ENCODE peak calls at places on chromosome 7, in four cellular contexts. L, K, U and Q are unnamed samples. For H3K27me3, the result is how much of the 10 kb centered on the place peaks cover.

GRCh38 chr7:142714375-142714774 is 34.9 kb upstream of the PRSS1 start:
- DNase-seq in L (no peak), K (no peak), U (no peak), Q (no peak)

GRCh38 chr7:3162286-3162685 is 118.6 kb upstream of the CARD11 start:
- DNase-seq in L (no peak), K (no peak), U (no peak), Q (no peak)

GRCh38 chr7:43669286-43670081 is 59.8 kb downstream of the COA1 start:
- DNase-seq in L (no peak), K (no peak), U (no peak), Q (no peak)

GRCh38 chr7:131455546-131455945 is 100.9 kb downstream of the PODXL start:
- DNase-seq in L (no peak), K (no peak), U (no peak), Q (no peak)

GRCh38 chr7:43700059-43700501 is 29.2 kb downstream of the COA1 start:
- DNase-seq in L (no peak), K (no peak), U (no peak), Q (no peak)

GRCh38 chr7:85749715-85750453 is 563.0 kb upstream of the SEMA3D start:
- DNase-seq in L (no peak), K (no peak), U (no peak), Q (no peak)

GRCh38 chr7:127652333-127653248 is 597 bp downstream of the SND1 start:
- DNase-seq in L (no peak), K (no peak), U (no peak), Q (no peak)

GRCh38 chr7:50209461-50210161 is 94.9 kb upstream of the IKZF1 start:
- DNase-seq in L (no peak), K (no peak), U (no peak), Q (no peak)

GRCh38 chr7:135320277-135320676 is 86.6 kb downstream of the STRA8 start:
- DNase-seq in L (peak), K (peak), U (peak), Q (peak)

GRCh38 chr7:96303105-96303685 is 18.7 kb downstream of the SLC25A13 start:
- DNase-seq in L (no peak), K (no peak), U (no peak), Q (peak)

GRCh38 chr7:50557114-50557513 is 8.1 kb downstream of the DDC start:
- DNase-seq in L (no peak), K (no peak), U (no peak), Q (no peak)

GRCh38 chr7:16851829-16852228 is 30.0 kb downstream of the AGR3 start:
- DNase-seq in L (no peak), K (no peak), U (no peak), Q (no peak)

GRCh38 chr7:80284848-80285247 is 150.2 kb downstream of the GNAI1 start:
- DNase-seq in L (no peak), K (no peak), U (no peak), Q (no peak)

GRCh38 chr7:48875300-48875916 is 48.9 kb upstream of the CDC14C start:
- DNase-seq in L (no peak), K (peak), U (no peak), Q (peak)

GRCh38 chr7:123637203-123637602 is 18.5 kb upstream of the LMOD2 start:
- DNase-seq in L (no peak), K (no peak), U (no peak), Q (no peak)

GRCh38 chr7:110514973-110515372 is 576.0 kb upstream of the LRRN3 start:
- DNase-seq in L (no peak), K (no peak), U (no peak), Q (no peak)

GRCh38 chr7:130940907-130941306 is 206.9 kb upstream of the KLF14 start:
- DNase-seq in L (no peak), K (no peak), U (no peak), Q (no peak)

GRCh38 chr7:78195281-78195680 is 396.7 kb downstream of the PHTF2 start:
- DNase-seq in L (no peak), K (no peak), U (no peak), Q (no peak)

GRCh38 chr7:28587211-28587610 is 174.9 kb downstream of the CREB5 start:
- DNase-seq in L (no peak), K (no peak), U (no peak), Q (peak)

DNA sequence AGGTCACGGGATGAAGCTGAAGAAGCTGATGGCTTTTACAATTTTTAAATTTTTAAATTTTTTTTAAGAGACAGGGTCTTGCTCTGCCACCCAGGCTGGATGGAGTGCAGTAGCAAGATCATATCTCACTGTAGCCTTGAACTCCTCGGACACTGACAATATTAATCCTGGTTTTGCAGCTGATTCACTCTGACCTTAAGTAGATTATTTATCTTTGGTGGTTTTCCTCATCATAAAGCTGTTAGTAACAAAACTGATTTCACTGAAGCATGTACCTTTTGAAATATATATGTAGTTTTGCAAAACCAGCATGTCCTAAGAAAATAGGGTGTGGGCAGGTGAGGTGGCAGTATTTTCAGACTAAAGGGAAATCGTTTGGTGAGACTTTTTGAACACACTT is 56.0 kb downstream of the DYNC2I1 start:
- DNase-seq in L (no peak), K (no peak), U (no peak), Q (no peak)
- TF ChIP-seq CTCF in L (no peak), K (no peak), U (no peak), Q (no peak)

DNA sequence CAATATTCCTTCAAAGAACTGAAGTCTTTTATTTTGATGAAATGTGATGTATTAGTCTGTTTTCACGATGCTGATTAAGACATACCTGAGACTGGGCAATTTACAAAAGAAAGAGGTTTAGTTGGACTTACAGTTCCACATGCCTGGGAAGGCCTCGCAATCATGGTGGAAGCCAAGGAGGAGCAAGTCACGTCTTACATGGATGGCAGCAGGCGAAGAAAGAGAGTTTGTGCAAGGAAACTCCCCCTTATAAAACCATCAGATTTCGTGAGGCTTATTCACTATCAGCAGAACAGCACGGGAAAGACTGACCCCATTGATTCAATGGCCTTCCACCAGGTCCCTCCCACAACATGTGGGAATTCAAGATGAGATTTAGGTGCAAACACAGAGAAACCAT is 750.3 kb upstream of the KCND2 start:
- DNase-seq in L (no peak), K (no peak), U (no peak), Q (no peak)
- H3K27me3 ChIP-seq in L (under half), K (under half), U (under half), Q (under half)

GRCh38 chr7:149497467-149498261 is at the start of gene ZNF746:
- DNase-seq in L (peak), K (peak), U (peak), Q (peak)
- H3K27ac ChIP-seq in L (peak), K (peak), U (peak), Q (peak)

GRCh38 chr7:82017334-82017943 is 247.6 kb upstream of the HGF start:
- DNase-seq in L (no peak), K (no peak), U (no peak), Q (no peak)
- TF ChIP-seq CTCF in L (peak), K (peak), U (peak), Q (no peak)

DNA sequence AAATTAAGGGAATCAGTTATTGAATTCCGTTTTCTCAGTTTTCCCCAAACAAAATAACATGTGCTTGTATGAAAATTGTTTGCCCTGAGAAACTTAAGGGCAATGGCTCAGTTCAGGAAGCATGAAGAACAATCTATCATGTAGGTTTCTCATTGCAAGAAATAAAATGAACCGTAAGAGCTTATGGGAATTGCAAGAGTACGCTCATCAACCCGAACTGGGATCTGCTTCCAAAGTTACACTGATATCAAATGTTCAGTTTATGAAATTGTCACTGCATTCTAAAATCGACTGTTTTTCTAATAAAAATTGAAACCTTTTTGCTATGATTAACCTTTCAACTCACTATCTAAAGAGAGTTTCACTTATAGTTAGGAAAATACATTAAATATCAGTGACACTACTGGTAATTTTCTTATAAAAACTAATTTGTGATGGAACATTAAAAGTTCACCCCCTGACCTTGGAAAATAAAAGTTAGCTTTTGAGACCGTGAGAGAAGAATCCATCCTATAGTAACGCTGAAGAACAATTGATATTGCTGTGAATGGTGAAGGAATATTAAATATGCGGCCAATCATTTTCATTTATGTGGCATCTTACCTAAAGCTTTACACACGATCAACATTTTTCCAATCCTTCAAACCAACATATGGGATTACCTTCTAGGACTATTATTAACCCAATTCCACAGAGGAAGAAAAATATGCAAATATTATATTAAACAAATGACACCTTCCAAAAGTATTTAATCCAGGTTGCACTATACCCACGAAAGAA is 2.3 kb downstream of the MEOX2 start:
- DNase-seq in L (no peak), K (no peak), U (no peak), Q (no peak)
- H3K27me3 ChIP-seq in L (under half), K (under half), U (under half), Q (under half)

GRCh38 chr7:99314504-99314903 is 11.2 kb upstream of the ARPC1A start:
- DNase-seq in L (no peak), K (no peak), U (no peak), Q (no peak)
- H3K27ac ChIP-seq in L (no peak), K (no peak), U (no peak), Q (no peak)

DNA sequence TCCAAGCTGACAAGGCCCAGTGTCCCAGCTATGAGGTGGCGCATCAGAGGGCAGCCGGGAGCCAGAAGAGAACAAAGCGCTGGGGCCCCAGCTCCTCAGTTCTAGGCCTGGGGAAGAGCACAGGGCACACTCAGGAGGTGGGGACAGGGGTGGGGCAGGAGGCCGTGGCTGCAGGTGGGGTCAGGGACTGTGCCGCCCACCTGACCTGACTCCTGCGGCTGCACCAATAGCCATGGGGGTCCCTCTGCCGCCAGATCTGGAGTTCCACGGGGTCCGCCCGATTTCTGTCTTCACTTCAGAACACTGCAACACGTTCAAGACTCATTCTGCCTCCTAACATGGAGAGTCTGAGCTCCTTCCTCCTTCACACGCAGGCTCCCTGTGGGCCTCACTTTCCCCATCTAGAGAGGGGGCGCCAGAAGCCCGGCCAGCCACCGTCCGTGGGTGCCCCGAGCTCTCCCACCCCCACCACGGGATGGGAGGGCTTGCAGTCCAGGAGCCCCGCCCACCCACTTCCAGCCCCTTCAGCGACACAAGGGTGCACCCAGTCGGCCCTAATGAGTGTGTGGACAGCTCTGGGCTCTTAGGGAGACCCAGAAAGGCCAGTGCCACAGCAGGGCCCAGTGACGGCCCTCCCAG is 278.3 kb downstream of the MAD1L1 start:
- DNase-seq in L (no peak), K (peak), U (no peak), Q (no peak)
- TF ChIP-seq CTCF in L (no peak), K (no peak), U (no peak), Q (no peak)

GRCh38 chr7:31023877-31024276 is 28.2 kb upstream of the ADCYAP1R1 start:
- DNase-seq in L (no peak), K (no peak), U (no peak), Q (no peak)
- H3K27me3 ChIP-seq in L (under half), K (under half), U (under half), Q (under half)

GRCh38 chr7:40192036-40192435 is 57.2 kb downstream of the SUGCT start:
- DNase-seq in L (no peak), K (no peak), U (no peak), Q (no peak)

GRCh38 chr7:40186586-40186985 is 51.8 kb downstream of the SUGCT start:
- DNase-seq in L (no peak), K (no peak), U (no peak), Q (no peak)
- H3K27ac ChIP-seq in L (no peak), K (no peak), U (no peak), Q (no peak)